ENCODE peak calls at places on chromosomes 3 and 15, in four cellular contexts. U is glomerular endothelial cell, Q is astrocyte of the spinal cord, J is HS-5. K is an unnamed sample.

GRCh38 chr3:24272408-24272807 is 222.2 kb downstream of the THRB start:
- DNase-seq in U (no peak), Q (no peak), J (no peak), K (no peak)

GRCh38 chr3:8952130-8952529 is 11.1 kb downstream of the RAD18 start:
- DNase-seq in U (no peak), Q (no peak), J (no peak), K (no peak)

GRCh38 chr15:60358935-60359672 is 38.7 kb downstream of the ANXA2 start:
- DNase-seq in U (no peak), Q (peak; percentile 88), J (no peak), K (peak; percentile 82)

GRCh38 chr3:46228259-46229222 is 13.7 kb upstream of the CCR3 start:
- DNase-seq in U (no peak), Q (no peak), J (peak; percentile 92), K (peak; percentile 86)

GRCh38 chr15:69160141-69160975 is at the start of gene GLCE:
- DNase-seq in U (no peak), Q (peak; percentile 98), J (peak; percentile 75), K (peak; percentile 96)

GRCh38 chr3:186220365-186220764 is 111.5 kb upstream of the ETV5 start:
- DNase-seq in U (no peak), Q (no peak), J (no peak), K (peak; percentile 97)

GRCh38 chr3:58686847-58687246 is 20.3 kb upstream of the FAM3D start:
- DNase-seq in U (no peak), Q (no peak), J (no peak), K (no peak)

GRCh38 chr3:182690163-182690562 is 103.1 kb upstream of the ATP11B start:
- DNase-seq in U (no peak), Q (no peak), J (no peak), K (no peak)

GRCh38 chr3:141840737-141841544 is 35.5 kb upstream of the ATP1B3 start:
- DNase-seq in U (peak; percentile 75), Q (peak; percentile 76), J (peak; percentile 15), K (peak; percentile 53)

GRCh38 chr15:39783244-39783820 is 691 bp upstream of the FSIP1 start:
- DNase-seq in U (no peak), Q (peak; percentile 43), J (no peak), K (peak; percentile 20)

GRCh38 chr15:95812491-95812890 is 518.0 kb upstream of the NR2F2 start:
- DNase-seq in U (no peak), Q (peak; percentile 55), J (no peak), K (peak; percentile 6)

GRCh38 chr3:131033480-131034080 is 6.9 kb downstream of the NEK11 start:
- DNase-seq in U (peak; percentile 44), Q (peak; percentile 69), J (peak; percentile 37), K (peak; percentile 39)

GRCh38 chr15:65066635-65067333 is 1.0 kb downstream of the RASL12 start:
- DNase-seq in U (no peak), Q (no peak), J (no peak), K (no peak)

GRCh38 chr15:57772223-57772957 is 65.9 kb downstream of the POLR2M start:
- DNase-seq in U (no peak), Q (peak; percentile 12), J (peak; percentile 26), K (peak; percentile 68)

GRCh38 chr3:65953881-65954733 is 84.6 kb downstream of the MAGI1 start:
- DNase-seq in U (no peak), Q (peak; percentile 70), J (no peak), K (peak; percentile 43)

GRCh38 chr3:59040902-59041301 is 8.9 kb downstream of the CFAP20DC start:
- DNase-seq in U (no peak), Q (no peak), J (no peak), K (no peak)

GRCh38 chr3:193400304-193400703 is 21.8 kb upstream of the ATP13A5 start:
- DNase-seq in U (no peak), Q (no peak), J (no peak), K (no peak)

GRCh38 chr15:76991741-76992645 is 2.9 kb upstream of the PSTPIP1 start:
- DNase-seq in U (no peak), Q (no peak), J (no peak), K (no peak)

GRCh38 chr3:186099178-186099577 is 9.7 kb downstream of the ETV5 start:
- DNase-seq in U (no peak), Q (peak; percentile 78), J (no peak), K (peak; percentile 85)

GRCh38 chr15:38211249-38211648 is 41.4 kb upstream of the SPRED1 start:
- DNase-seq in U (no peak), Q (no peak), J (no peak), K (no peak)

GRCh38 chr15:33735143-33735542 is 233.2 kb upstream of the CHRM5 start:
- DNase-seq in U (no peak), Q (no peak), J (no peak), K (no peak)

GRCh38 chr3:50655009-50655830 is 19.5 kb upstream of the DOCK3 start:
- DNase-seq in U (no peak), Q (no peak), J (no peak), K (no peak)

GRCh38 chr15:33234019-33234418 is 39.5 kb upstream of the FMN1 start:
- DNase-seq in U (no peak), Q (peak; percentile 71), J (peak; percentile 37), K (peak; percentile 65)

GRCh38 chr15:86743283-86743903 is 663.7 kb downstream of the AGBL1 start:
- DNase-seq in U (no peak), Q (no peak), J (no peak), K (peak; percentile 50)

GRCh38 chr3:13016083-13016725 is 57.0 kb downstream of the IQSEC1 start:
- DNase-seq in U (no peak), Q (no peak), J (no peak), K (no peak)

GRCh38 chr3:81550415-81550814 is 211.0 kb downstream of the GBE1 start:
- DNase-seq in U (no peak), Q (peak; percentile 28), J (no peak), K (peak; percentile 47)

GRCh38 chr3:155424041-155424605 is 130.6 kb upstream of the STRIT1 start:
- DNase-seq in U (no peak), Q (no peak), J (no peak), K (peak; percentile 26)

GRCh38 chr3:153273767-153274443 is 111.9 kb downstream of the RAP2B start:
- DNase-seq in U (no peak), Q (peak; percentile 41), J (no peak), K (no peak)

GRCh38 chr3:72492240-72492639 is 356.0 kb downstream of the SHQ1 start:
- DNase-seq in U (no peak), Q (peak; percentile 95), J (peak; percentile 89), K (peak; percentile 99)